ENCODE peak calls at places on chromosomes 7 and 10, in ten cellular contexts. One of them, this sample, is unnamed. For H3K36me3, the result is how much of the 10 kb centered on the place peaks cover.

GRCh38 chr7:137696376-137696775 is 150.4 kb downstream of the DGKI start:
- DNase-seq in tibial artery: no peak
- DNase-seq in tibial nerve: no peak
- DNase-seq in SK-N-MC: no peak
- DNase-seq in neural progenitor cell: no peak
- DNase-seq in brain microvascular endothelial cell: no peak
- DNase-seq in IMR-90: no peak
- DNase-seq in mesenchymal stem cell: no peak
- DNase-seq in sigmoid colon: no peak
- DNase-seq in mesendoderm: no peak
- DNase-seq in this sample: no peak

GRCh38 chr10:88661577-88661976 is 2.7 kb upstream of the LIPF start:
- DNase-seq in tibial artery: no peak
- DNase-seq in tibial nerve: no peak
- DNase-seq in IMR-90: no peak
- DNase-seq in brain microvascular endothelial cell: no peak
- DNase-seq in neural progenitor cell: no peak
- DNase-seq in sigmoid colon: no peak
- DNase-seq in mesenchymal stem cell: no peak
- DNase-seq in mesendoderm: no peak
- DNase-seq in SK-N-MC: no peak
- DNase-seq in this sample: no peak

GRCh38 chr7:22269057-22269456 is 87.9 kb downstream of the RAPGEF5 start:
- DNase-seq in brain microvascular endothelial cell: no peak
- DNase-seq in tibial artery: no peak
- DNase-seq in mesenchymal stem cell: no peak
- DNase-seq in neural progenitor cell: no peak
- DNase-seq in IMR-90: no peak
- DNase-seq in mesendoderm: no peak
- DNase-seq in tibial nerve: no peak
- DNase-seq in SK-N-MC: no peak
- DNase-seq in sigmoid colon: no peak
- DNase-seq in this sample: no peak

GRCh38 chr10:36739884-36740445 is 385.4 kb upstream of the ANKRD30A start:
- DNase-seq in tibial artery: no peak
- DNase-seq in tibial nerve: no peak
- DNase-seq in neural progenitor cell: no peak
- DNase-seq in brain microvascular endothelial cell: no peak
- DNase-seq in mesendoderm: no peak
- DNase-seq in mesenchymal stem cell: no peak
- DNase-seq in IMR-90: peak
- DNase-seq in SK-N-MC: no peak
- DNase-seq in sigmoid colon: no peak
- DNase-seq in this sample: no peak

GRCh38 chr10:17214486-17214885 is 13.0 kb upstream of the TRDMT1 start:
- DNase-seq in IMR-90: no peak
- DNase-seq in mesenchymal stem cell: peak
- DNase-seq in neural progenitor cell: no peak
- DNase-seq in SK-N-MC: no peak
- DNase-seq in brain microvascular endothelial cell: peak
- DNase-seq in mesendoderm: no peak
- DNase-seq in tibial artery: no peak
- DNase-seq in tibial nerve: no peak
- DNase-seq in sigmoid colon: no peak
- DNase-seq in this sample: no peak

GRCh38 chr10:73586583-73586984 is 4.6 kb downstream of the USP54 start:
- DNase-seq in brain microvascular endothelial cell: peak
- DNase-seq in neural progenitor cell: no peak
- DNase-seq in sigmoid colon: no peak
- DNase-seq in mesenchymal stem cell: peak
- DNase-seq in tibial artery: no peak
- DNase-seq in SK-N-MC: no peak
- DNase-seq in tibial nerve: peak
- DNase-seq in mesendoderm: no peak
- DNase-seq in IMR-90: peak
- DNase-seq in this sample: no peak

GRCh38 chr7:139886206-139886605 is 57.1 kb downstream of the TBXAS1 start:
- DNase-seq in IMR-90: no peak
- DNase-seq in mesendoderm: no peak
- DNase-seq in neural progenitor cell: no peak
- DNase-seq in mesenchymal stem cell: peak
- DNase-seq in tibial nerve: no peak
- DNase-seq in tibial artery: no peak
- DNase-seq in brain microvascular endothelial cell: no peak
- DNase-seq in SK-N-MC: no peak
- DNase-seq in sigmoid colon: no peak
- DNase-seq in this sample: no peak

GRCh38 chr10:68831961-68832455 is 4.7 kb downstream of the STOX1 start:
- DNase-seq in neural progenitor cell: peak
- DNase-seq in tibial nerve: no peak
- DNase-seq in IMR-90: no peak
- DNase-seq in SK-N-MC: no peak
- DNase-seq in sigmoid colon: no peak
- DNase-seq in tibial artery: no peak
- DNase-seq in mesendoderm: no peak
- DNase-seq in brain microvascular endothelial cell: no peak
- DNase-seq in mesenchymal stem cell: no peak
- DNase-seq in this sample: no peak

GRCh38 chr7:294440-295154 is 4.6 kb downstream of the FOXL3 start:
- DNase-seq in tibial artery: peak
- DNase-seq in SK-N-MC: no peak
- DNase-seq in brain microvascular endothelial cell: no peak
- DNase-seq in mesenchymal stem cell: no peak
- DNase-seq in mesendoderm: no peak
- DNase-seq in sigmoid colon: no peak
- DNase-seq in IMR-90: no peak
- DNase-seq in neural progenitor cell: no peak
- DNase-seq in tibial nerve: no peak
- DNase-seq in this sample: no peak

GRCh38 chr7:291302-292092 is 1.5 kb downstream of the FOXL3 start:
- DNase-seq in mesenchymal stem cell: no peak
- DNase-seq in sigmoid colon: no peak
- DNase-seq in brain microvascular endothelial cell: no peak
- DNase-seq in mesendoderm: no peak
- DNase-seq in tibial nerve: no peak
- DNase-seq in neural progenitor cell: no peak
- DNase-seq in IMR-90: no peak
- DNase-seq in SK-N-MC: no peak
- DNase-seq in tibial artery: peak
- DNase-seq in this sample: no peak

GRCh38 chr7:292826-293225 is 2.9 kb downstream of the FOXL3 start:
- DNase-seq in SK-N-MC: no peak
- DNase-seq in brain microvascular endothelial cell: no peak
- DNase-seq in mesenchymal stem cell: no peak
- DNase-seq in sigmoid colon: no peak
- DNase-seq in IMR-90: no peak
- DNase-seq in tibial nerve: no peak
- DNase-seq in tibial artery: peak
- DNase-seq in neural progenitor cell: no peak
- DNase-seq in mesendoderm: no peak
- DNase-seq in this sample: no peak

GRCh38 chr7:295155-296154 is 5.5 kb downstream of the FOXL3 start:
- DNase-seq in mesenchymal stem cell: no peak
- DNase-seq in tibial artery: peak
- DNase-seq in mesendoderm: no peak
- DNase-seq in neural progenitor cell: no peak
- DNase-seq in brain microvascular endothelial cell: no peak
- DNase-seq in SK-N-MC: no peak
- DNase-seq in tibial nerve: no peak
- DNase-seq in IMR-90: no peak
- DNase-seq in sigmoid colon: no peak
- DNase-seq in this sample: no peak

DNA sequence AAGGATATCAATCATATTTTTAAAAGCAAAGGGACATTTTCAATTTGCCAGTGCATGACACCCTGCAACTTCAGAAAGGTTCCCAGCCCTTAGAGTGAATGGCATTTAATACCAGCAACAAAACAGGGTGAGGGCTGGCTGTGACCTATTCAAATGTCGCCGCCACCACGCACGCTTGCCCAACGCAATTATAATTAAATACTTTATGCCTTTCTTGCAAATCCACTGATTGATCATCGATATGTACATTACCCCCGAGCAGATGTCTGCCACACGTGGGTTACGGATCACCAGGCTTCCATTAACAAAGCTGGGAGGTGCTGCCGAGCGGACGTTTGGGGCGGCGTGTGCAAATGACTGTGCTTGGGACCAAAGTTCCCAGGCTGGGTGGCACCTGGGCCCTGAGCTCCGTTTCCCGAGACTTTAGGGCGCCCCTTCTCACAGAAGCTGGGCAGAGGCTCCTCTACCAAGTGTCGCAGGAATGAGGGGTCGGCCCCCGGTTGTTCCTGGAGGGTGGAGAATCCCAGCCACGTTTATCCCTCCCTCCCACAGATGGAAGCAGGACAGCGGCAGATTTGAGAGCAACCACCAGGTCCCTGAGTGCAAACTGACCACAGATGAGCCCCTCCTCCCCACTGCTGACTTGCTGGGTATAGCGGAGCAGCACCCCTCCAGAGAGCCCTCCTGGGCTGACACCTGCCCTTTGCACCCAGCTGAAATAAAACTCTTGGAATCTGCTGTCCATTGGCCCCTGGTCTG is 3.9 kb downstream of the FOXL3 start:
- DNase-seq in tibial artery: peak
- DNase-seq in SK-N-MC: no peak
- DNase-seq in mesendoderm: no peak
- DNase-seq in mesenchymal stem cell: no peak
- DNase-seq in IMR-90: no peak
- DNase-seq in neural progenitor cell: no peak
- DNase-seq in tibial nerve: no peak
- DNase-seq in sigmoid colon: no peak
- DNase-seq in brain microvascular endothelial cell: no peak
- DNase-seq in this sample: no peak
- H3K4me3 ChIP-seq in tibial artery: no peak
- H3K4me3 ChIP-seq in SK-N-MC: no peak
- H3K4me3 ChIP-seq in mesendoderm: no peak
- H3K4me3 ChIP-seq in mesenchymal stem cell: peak
- H3K4me3 ChIP-seq in IMR-90: no peak
- H3K4me3 ChIP-seq in neural progenitor cell: no peak
- H3K4me3 ChIP-seq in tibial nerve: no peak
- H3K4me3 ChIP-seq in sigmoid colon: no peak
- H3K4me3 ChIP-seq in brain microvascular endothelial cell: no peak
- H3K4me3 ChIP-seq in this sample: no peak

DNA sequence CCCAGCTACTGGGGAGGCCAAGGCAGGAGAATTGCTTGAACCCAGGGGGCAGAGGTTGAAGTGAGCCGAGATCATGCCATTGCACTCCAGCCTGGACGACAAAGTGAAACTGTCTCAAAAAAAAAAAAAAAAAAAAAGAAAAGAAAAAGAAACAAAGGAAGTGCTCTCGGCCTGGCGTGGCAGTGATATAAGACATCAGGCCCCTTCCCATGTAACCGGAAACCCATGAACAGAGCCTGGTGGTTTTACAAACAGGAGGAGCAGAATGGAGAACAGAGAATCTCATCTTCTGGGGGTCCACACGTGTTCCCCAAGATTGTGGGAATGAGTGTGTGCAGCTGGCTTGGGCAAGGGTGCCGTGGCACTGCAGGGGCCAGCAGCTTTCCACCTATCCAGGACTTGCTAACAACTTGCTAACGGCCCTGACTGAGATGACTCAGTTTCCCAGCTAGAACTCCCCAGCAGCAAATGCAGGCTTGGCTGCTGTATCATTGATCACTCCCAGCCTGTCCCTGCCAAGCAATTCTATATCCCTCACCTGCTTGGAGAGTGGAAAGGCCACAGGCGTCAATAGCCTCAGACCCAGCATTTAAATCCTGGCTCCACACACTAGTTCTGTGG is 103.0 kb downstream of the COL26A1 start:
- DNase-seq in neural progenitor cell: no peak
- DNase-seq in IMR-90: no peak
- DNase-seq in mesenchymal stem cell: no peak
- DNase-seq in SK-N-MC: no peak
- DNase-seq in brain microvascular endothelial cell: no peak
- DNase-seq in tibial nerve: no peak
- DNase-seq in tibial artery: no peak
- DNase-seq in sigmoid colon: peak
- DNase-seq in mesendoderm: no peak
- DNase-seq in this sample: no peak
- H3K27ac ChIP-seq in neural progenitor cell: no peak
- H3K27ac ChIP-seq in IMR-90: no peak
- H3K27ac ChIP-seq in mesenchymal stem cell: no peak
- H3K27ac ChIP-seq in SK-N-MC: no peak
- H3K27ac ChIP-seq in brain microvascular endothelial cell: no peak
- H3K27ac ChIP-seq in tibial nerve: no peak
- H3K27ac ChIP-seq in tibial artery: no peak
- H3K27ac ChIP-seq in sigmoid colon: no peak
- H3K27ac ChIP-seq in mesendoderm: no peak
- H3K27ac ChIP-seq in this sample: no peak

GRCh38 chr10:102382871-102383270 is 12.6 kb upstream of the NFKB2 start:
- DNase-seq in tibial artery: no peak
- DNase-seq in tibial nerve: no peak
- DNase-seq in IMR-90: no peak
- DNase-seq in mesenchymal stem cell: no peak
- DNase-seq in brain microvascular endothelial cell: no peak
- DNase-seq in sigmoid colon: no peak
- DNase-seq in SK-N-MC: no peak
- DNase-seq in mesendoderm: no peak
- DNase-seq in neural progenitor cell: no peak
- DNase-seq in this sample: no peak

GRCh38 chr10:102384606-102385429 is 10.7 kb upstream of the NFKB2 start:
- DNase-seq in brain microvascular endothelial cell: no peak
- DNase-seq in neural progenitor cell: no peak
- DNase-seq in IMR-90: peak
- DNase-seq in mesendoderm: no peak
- DNase-seq in sigmoid colon: no peak
- DNase-seq in mesenchymal stem cell: peak
- DNase-seq in tibial nerve: peak
- DNase-seq in SK-N-MC: no peak
- DNase-seq in tibial artery: no peak
- DNase-seq in this sample: no peak

GRCh38 chr10:102379383-102379782 is 16.1 kb upstream of the NFKB2 start:
- DNase-seq in sigmoid colon: no peak
- DNase-seq in SK-N-MC: no peak
- DNase-seq in mesendoderm: no peak
- DNase-seq in mesenchymal stem cell: no peak
- DNase-seq in tibial nerve: no peak
- DNase-seq in IMR-90: no peak
- DNase-seq in brain microvascular endothelial cell: no peak
- DNase-seq in neural progenitor cell: no peak
- DNase-seq in tibial artery: no peak
- DNase-seq in this sample: no peak

GRCh38 chr10:102384053-102384452 is 11.5 kb upstream of the NFKB2 start:
- DNase-seq in mesenchymal stem cell: peak
- DNase-seq in IMR-90: no peak
- DNase-seq in sigmoid colon: no peak
- DNase-seq in neural progenitor cell: peak
- DNase-seq in brain microvascular endothelial cell: no peak
- DNase-seq in SK-N-MC: no peak
- DNase-seq in tibial artery: no peak
- DNase-seq in tibial nerve: no peak
- DNase-seq in mesendoderm: peak
- DNase-seq in this sample: no peak

DNA sequence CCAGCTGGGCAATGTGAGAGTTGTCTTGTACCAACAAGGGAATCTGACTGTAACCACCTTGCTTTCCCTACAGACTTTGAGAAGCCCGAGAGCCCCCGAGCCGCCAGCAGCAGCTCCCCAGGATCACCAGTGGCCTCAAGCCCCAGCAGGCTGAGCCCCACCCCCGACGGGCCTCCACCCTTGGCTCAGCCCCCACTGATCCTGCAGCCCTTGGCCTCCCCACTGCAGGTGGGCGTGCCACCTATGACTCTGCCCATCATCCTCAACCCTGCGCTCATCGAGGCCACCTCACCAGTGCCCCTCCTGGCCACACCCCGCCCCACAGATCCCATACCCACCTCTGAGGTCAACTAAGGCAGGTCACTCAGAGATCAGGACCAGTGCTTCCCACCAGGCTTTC is 13.5 kb upstream of the NFKB2 start:
- DNase-seq in IMR-90: no peak
- DNase-seq in brain microvascular endothelial cell: no peak
- DNase-seq in sigmoid colon: no peak
- DNase-seq in neural progenitor cell: no peak
- DNase-seq in mesenchymal stem cell: no peak
- DNase-seq in SK-N-MC: no peak
- DNase-seq in tibial artery: no peak
- DNase-seq in tibial nerve: no peak
- DNase-seq in mesendoderm: no peak
- DNase-seq in this sample: no peak
- H3K36me3 ChIP-seq in IMR-90: under half
- H3K36me3 ChIP-seq in brain microvascular endothelial cell: half or more
- H3K36me3 ChIP-seq in sigmoid colon: under half
- H3K36me3 ChIP-seq in neural progenitor cell: under half
- H3K36me3 ChIP-seq in mesenchymal stem cell: half or more
- H3K36me3 ChIP-seq in SK-N-MC: under half
- H3K36me3 ChIP-seq in tibial artery: half or more
- H3K36me3 ChIP-seq in tibial nerve: under half
- H3K36me3 ChIP-seq in mesendoderm: under half
- H3K36me3 ChIP-seq in this sample: under half

GRCh38 chr10:45427305-45427955 is 53.4 kb downstream of the ALOX5 start:
- DNase-seq in neural progenitor cell: no peak
- DNase-seq in brain microvascular endothelial cell: no peak
- DNase-seq in mesendoderm: no peak
- DNase-seq in sigmoid colon: no peak
- DNase-seq in SK-N-MC: no peak
- DNase-seq in IMR-90: no peak
- DNase-seq in mesenchymal stem cell: no peak
- DNase-seq in tibial nerve: no peak
- DNase-seq in tibial artery: no peak
- DNase-seq in this sample: no peak
- H3K4me3 ChIP-seq in neural progenitor cell: no peak
- H3K4me3 ChIP-seq in brain microvascular endothelial cell: no peak
- H3K4me3 ChIP-seq in mesendoderm: no peak
- H3K4me3 ChIP-seq in sigmoid colon: no peak
- H3K4me3 ChIP-seq in SK-N-MC: no peak
- H3K4me3 ChIP-seq in IMR-90: no peak
- H3K4me3 ChIP-seq in mesenchymal stem cell: no peak
- H3K4me3 ChIP-seq in tibial nerve: no peak
- H3K4me3 ChIP-seq in tibial artery: no peak
- H3K4me3 ChIP-seq in this sample: no peak

This sample was measured in effector memory CD4-positive, alpha-beta T cell.